ENCODE peak calls at places on chromosomes 11 and 22, in eight cellular contexts. One of them, this sample, is unnamed.

GRCh38 chr22:36358533-36359171 is 29.1 kb downstream of the MYH9 start:
- DNase-seq in bronchial epithelial cell: no peak
- DNase-seq in tibial nerve: no peak
- DNase-seq in stomach: no peak
- DNase-seq in astrocyte of the spinal cord: no peak
- DNase-seq in spleen: no peak
- DNase-seq in neural crest cell: no peak
- DNase-seq in brain microvascular endothelial cell: no peak
- DNase-seq in this sample: no peak

GRCh38 chr11:1640076-1640946 is 10.7 kb downstream of the KRTAP5-5 start:
- DNase-seq in tibial nerve: no peak
- DNase-seq in neural crest cell: peak
- DNase-seq in brain microvascular endothelial cell: no peak
- DNase-seq in stomach: peak
- DNase-seq in bronchial epithelial cell: no peak
- DNase-seq in spleen: peak
- DNase-seq in astrocyte of the spinal cord: no peak
- DNase-seq in this sample: no peak

GRCh38 chr11:73299751-73300150 is 8.3 kb upstream of the ARHGEF17 start:
- DNase-seq in brain microvascular endothelial cell: no peak
- DNase-seq in spleen: no peak
- DNase-seq in stomach: no peak
- DNase-seq in bronchial epithelial cell: no peak
- DNase-seq in neural crest cell: no peak
- DNase-seq in tibial nerve: no peak
- DNase-seq in astrocyte of the spinal cord: no peak
- DNase-seq in this sample: no peak

GRCh38 chr11:45210846-45211245 is 64.4 kb downstream of the PRDM11 start:
- DNase-seq in stomach: no peak
- DNase-seq in neural crest cell: no peak
- DNase-seq in spleen: no peak
- DNase-seq in tibial nerve: no peak
- DNase-seq in astrocyte of the spinal cord: no peak
- DNase-seq in bronchial epithelial cell: no peak
- DNase-seq in brain microvascular endothelial cell: no peak
- DNase-seq in this sample: no peak

GRCh38 chr11:9565822-9566560 is 7.5 kb upstream of the WEE1 start:
- DNase-seq in bronchial epithelial cell: peak
- DNase-seq in brain microvascular endothelial cell: peak
- DNase-seq in stomach: peak
- DNase-seq in tibial nerve: no peak
- DNase-seq in astrocyte of the spinal cord: peak
- DNase-seq in spleen: no peak
- DNase-seq in neural crest cell: no peak
- DNase-seq in this sample: no peak

GRCh38 chr11:96324912-96325311 is 18.1 kb downstream of the MAML2 start:
- DNase-seq in tibial nerve: no peak
- DNase-seq in neural crest cell: no peak
- DNase-seq in bronchial epithelial cell: peak
- DNase-seq in stomach: no peak
- DNase-seq in spleen: no peak
- DNase-seq in astrocyte of the spinal cord: peak
- DNase-seq in brain microvascular endothelial cell: peak
- DNase-seq in this sample: no peak

GRCh38 chr22:23238707-23239106 is 58.4 kb downstream of the BCR start:
- DNase-seq in tibial nerve: no peak
- DNase-seq in astrocyte of the spinal cord: no peak
- DNase-seq in brain microvascular endothelial cell: no peak
- DNase-seq in stomach: no peak
- DNase-seq in neural crest cell: no peak
- DNase-seq in spleen: no peak
- DNase-seq in bronchial epithelial cell: no peak
- DNase-seq in this sample: no peak

GRCh38 chr11:34165121-34165520 is 59.7 kb downstream of the NAT10 start:
- DNase-seq in astrocyte of the spinal cord: no peak
- DNase-seq in spleen: no peak
- DNase-seq in bronchial epithelial cell: no peak
- DNase-seq in stomach: no peak
- DNase-seq in tibial nerve: no peak
- DNase-seq in neural crest cell: no peak
- DNase-seq in brain microvascular endothelial cell: no peak
- DNase-seq in this sample: no peak

GRCh38 chr11:504053-504993 is 2.7 kb downstream of the RNH1 start:
- DNase-seq in tibial nerve: no peak
- DNase-seq in bronchial epithelial cell: peak
- DNase-seq in spleen: peak
- DNase-seq in neural crest cell: no peak
- DNase-seq in stomach: peak
- DNase-seq in brain microvascular endothelial cell: no peak
- DNase-seq in astrocyte of the spinal cord: peak
- DNase-seq in this sample: no peak

GRCh38 chr22:44438056-44438455 is 60.0 kb downstream of the RTL6 start:
- DNase-seq in tibial nerve: no peak
- DNase-seq in brain microvascular endothelial cell: no peak
- DNase-seq in spleen: no peak
- DNase-seq in astrocyte of the spinal cord: no peak
- DNase-seq in stomach: no peak
- DNase-seq in neural crest cell: no peak
- DNase-seq in bronchial epithelial cell: no peak
- DNase-seq in this sample: no peak

GRCh38 chr22:20167643-20168322 is 16.9 kb upstream of the CCDC188 start:
- DNase-seq in bronchial epithelial cell: no peak
- DNase-seq in brain microvascular endothelial cell: no peak
- DNase-seq in spleen: no peak
- DNase-seq in tibial nerve: no peak
- DNase-seq in neural crest cell: no peak
- DNase-seq in astrocyte of the spinal cord: no peak
- DNase-seq in stomach: no peak
- DNase-seq in this sample: no peak

GRCh38 chr22:20170170-20170569 is 19.3 kb upstream of the CCDC188 start:
- DNase-seq in tibial nerve: no peak
- DNase-seq in neural crest cell: no peak
- DNase-seq in stomach: no peak
- DNase-seq in brain microvascular endothelial cell: no peak
- DNase-seq in spleen: no peak
- DNase-seq in bronchial epithelial cell: no peak
- DNase-seq in astrocyte of the spinal cord: no peak
- DNase-seq in this sample: no peak

GRCh38 chr22:20166703-20167102 is 15.8 kb upstream of the CCDC188 start:
- DNase-seq in neural crest cell: no peak
- DNase-seq in astrocyte of the spinal cord: no peak
- DNase-seq in spleen: no peak
- DNase-seq in brain microvascular endothelial cell: no peak
- DNase-seq in tibial nerve: no peak
- DNase-seq in bronchial epithelial cell: no peak
- DNase-seq in stomach: no peak
- DNase-seq in this sample: no peak

GRCh38 chr22:20171288-20172037 is 20.6 kb upstream of the CCDC188 start:
- DNase-seq in stomach: no peak
- DNase-seq in spleen: no peak
- DNase-seq in astrocyte of the spinal cord: no peak
- DNase-seq in brain microvascular endothelial cell: no peak
- DNase-seq in tibial nerve: no peak
- DNase-seq in neural crest cell: no peak
- DNase-seq in bronchial epithelial cell: no peak
- DNase-seq in this sample: no peak

DNA sequence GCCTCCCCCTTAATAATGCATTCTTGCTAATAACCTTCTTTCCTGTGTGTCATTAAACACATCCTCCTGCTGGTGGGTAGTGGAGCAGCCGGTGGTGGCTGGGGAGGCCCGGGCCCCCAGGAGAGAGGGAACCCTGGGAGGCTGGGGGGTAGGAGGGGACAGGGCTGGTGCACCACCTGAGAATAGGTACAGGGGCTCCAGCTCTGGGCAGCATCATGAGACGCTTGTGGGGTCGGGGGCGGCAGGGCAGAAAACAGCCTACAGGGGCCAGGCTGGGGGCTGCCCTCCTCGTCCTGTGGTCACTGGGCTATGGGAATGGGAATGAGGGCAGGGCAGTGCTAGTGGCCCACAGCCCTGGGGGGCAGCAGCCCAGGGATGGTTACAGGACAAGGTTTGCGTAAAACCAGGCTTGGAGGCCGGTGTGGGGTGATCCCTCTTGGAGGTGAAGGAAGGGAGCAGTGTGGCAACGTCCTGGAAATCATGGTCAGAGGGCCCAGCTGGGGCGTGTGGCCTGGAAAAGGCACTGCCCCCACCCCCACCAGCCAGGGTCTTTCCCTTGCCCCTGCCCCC is 18.5 kb upstream of the CCDC188 start:
- DNase-seq in spleen: no peak
- DNase-seq in bronchial epithelial cell: no peak
- DNase-seq in astrocyte of the spinal cord: no peak
- DNase-seq in brain microvascular endothelial cell: no peak
- DNase-seq in neural crest cell: no peak
- DNase-seq in tibial nerve: no peak
- DNase-seq in stomach: no peak
- DNase-seq in this sample: no peak
- TF ChIP-seq CTCF in spleen: no peak
- TF ChIP-seq CTCF in bronchial epithelial cell: no peak
- TF ChIP-seq CTCF in astrocyte of the spinal cord: no peak
- TF ChIP-seq CTCF in brain microvascular endothelial cell: peak
- TF ChIP-seq CTCF in neural crest cell: no peak
- TF ChIP-seq CTCF in tibial nerve: no peak
- TF ChIP-seq CTCF in stomach: no peak
- TF ChIP-seq CTCF in this sample: no peak

DNA sequence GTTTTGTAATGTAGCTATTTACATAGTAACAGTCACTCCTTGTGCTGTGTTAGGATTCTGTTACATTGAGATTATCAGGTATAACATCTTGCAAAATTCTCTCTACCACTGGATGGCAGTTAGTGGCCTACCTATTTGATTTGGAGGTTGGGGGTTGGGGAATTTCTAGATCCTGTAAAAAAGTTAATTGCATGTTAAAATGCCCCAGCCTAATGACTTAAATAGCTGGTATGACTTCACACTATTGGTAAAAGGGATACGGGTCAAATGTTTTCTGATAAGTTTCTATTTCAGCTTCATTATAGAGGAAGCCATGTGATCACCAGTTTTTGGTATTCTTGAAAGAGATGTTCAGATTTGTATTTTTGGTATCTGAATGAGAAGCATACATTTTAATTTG is 2.8 kb downstream of the GRK3 start:
- DNase-seq in bronchial epithelial cell: peak
- DNase-seq in astrocyte of the spinal cord: no peak
- DNase-seq in brain microvascular endothelial cell: no peak
- DNase-seq in neural crest cell: no peak
- DNase-seq in spleen: no peak
- DNase-seq in stomach: no peak
- DNase-seq in tibial nerve: no peak
- DNase-seq in this sample: no peak
- TF ChIP-seq CTCF in bronchial epithelial cell: peak
- TF ChIP-seq CTCF in astrocyte of the spinal cord: no peak
- TF ChIP-seq CTCF in brain microvascular endothelial cell: no peak
- TF ChIP-seq CTCF in neural crest cell: no peak
- TF ChIP-seq CTCF in spleen: no peak
- TF ChIP-seq CTCF in stomach: no peak
- TF ChIP-seq CTCF in tibial nerve: no peak
- TF ChIP-seq CTCF in this sample: no peak

GRCh38 chr11:7547687-7548086 is 33.9 kb downstream of the PPFIBP2 start:
- DNase-seq in neural crest cell: no peak
- DNase-seq in stomach: no peak
- DNase-seq in astrocyte of the spinal cord: no peak
- DNase-seq in brain microvascular endothelial cell: no peak
- DNase-seq in spleen: no peak
- DNase-seq in tibial nerve: no peak
- DNase-seq in bronchial epithelial cell: no peak
- DNase-seq in this sample: no peak

GRCh38 chr11:7546324-7546791 is 32.6 kb downstream of the PPFIBP2 start:
- DNase-seq in brain microvascular endothelial cell: no peak
- DNase-seq in bronchial epithelial cell: peak
- DNase-seq in spleen: no peak
- DNase-seq in astrocyte of the spinal cord: no peak
- DNase-seq in neural crest cell: no peak
- DNase-seq in stomach: no peak
- DNase-seq in tibial nerve: no peak
- DNase-seq in this sample: no peak

GRCh38 chr11:7547091-7547490 is 33.3 kb downstream of the PPFIBP2 start:
- DNase-seq in brain microvascular endothelial cell: no peak
- DNase-seq in astrocyte of the spinal cord: no peak
- DNase-seq in spleen: no peak
- DNase-seq in tibial nerve: no peak
- DNase-seq in neural crest cell: no peak
- DNase-seq in bronchial epithelial cell: no peak
- DNase-seq in stomach: no peak
- DNase-seq in this sample: no peak

GRCh38 chr11:7549681-7550080 is 35.9 kb downstream of the PPFIBP2 start:
- DNase-seq in stomach: no peak
- DNase-seq in tibial nerve: no peak
- DNase-seq in brain microvascular endothelial cell: no peak
- DNase-seq in neural crest cell: no peak
- DNase-seq in bronchial epithelial cell: no peak
- DNase-seq in spleen: no peak
- DNase-seq in astrocyte of the spinal cord: no peak
- DNase-seq in this sample: no peak

DNA sequence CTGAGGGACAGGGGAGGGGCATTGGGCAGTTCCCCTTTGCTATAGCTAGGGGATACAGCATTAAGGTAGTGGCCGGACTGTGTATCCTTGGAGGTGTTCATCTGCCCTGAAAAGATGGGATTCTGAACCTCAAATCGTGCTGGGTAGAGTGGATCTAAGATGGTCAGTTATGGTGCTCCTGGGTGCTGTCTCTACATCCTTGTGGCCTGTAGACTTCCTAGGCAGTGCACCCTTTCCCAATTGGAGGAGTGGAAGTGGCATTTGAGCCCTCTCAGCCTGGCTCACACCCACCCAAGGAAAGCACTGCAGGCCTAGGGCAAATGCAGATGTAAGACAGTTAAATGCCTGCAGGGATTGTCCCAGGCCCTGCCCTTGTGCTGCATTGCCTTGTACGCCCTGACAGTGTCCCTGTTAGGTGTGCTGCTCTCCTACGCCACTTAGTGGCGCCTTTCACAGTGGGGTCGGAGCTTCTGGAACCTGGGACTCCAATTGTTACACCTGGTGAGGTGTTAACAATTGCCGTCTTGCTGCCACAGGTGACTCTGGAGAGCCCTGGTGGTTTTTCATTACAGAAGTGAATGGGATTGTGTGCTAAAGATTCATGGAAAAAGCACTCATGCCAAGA is 35.0 kb downstream of the PPFIBP2 start:
- DNase-seq in neural crest cell: no peak
- DNase-seq in astrocyte of the spinal cord: no peak
- DNase-seq in spleen: no peak
- DNase-seq in stomach: peak
- DNase-seq in tibial nerve: no peak
- DNase-seq in bronchial epithelial cell: no peak
- DNase-seq in brain microvascular endothelial cell: no peak
- DNase-seq in this sample: no peak
- TF ChIP-seq CTCF in neural crest cell: peak
- TF ChIP-seq CTCF in astrocyte of the spinal cord: peak
- TF ChIP-seq CTCF in spleen: no peak
- TF ChIP-seq CTCF in stomach: no peak
- TF ChIP-seq CTCF in tibial nerve: no peak
- TF ChIP-seq CTCF in bronchial epithelial cell: peak
- TF ChIP-seq CTCF in brain microvascular endothelial cell: peak
- TF ChIP-seq CTCF in this sample: no peak

DNA sequence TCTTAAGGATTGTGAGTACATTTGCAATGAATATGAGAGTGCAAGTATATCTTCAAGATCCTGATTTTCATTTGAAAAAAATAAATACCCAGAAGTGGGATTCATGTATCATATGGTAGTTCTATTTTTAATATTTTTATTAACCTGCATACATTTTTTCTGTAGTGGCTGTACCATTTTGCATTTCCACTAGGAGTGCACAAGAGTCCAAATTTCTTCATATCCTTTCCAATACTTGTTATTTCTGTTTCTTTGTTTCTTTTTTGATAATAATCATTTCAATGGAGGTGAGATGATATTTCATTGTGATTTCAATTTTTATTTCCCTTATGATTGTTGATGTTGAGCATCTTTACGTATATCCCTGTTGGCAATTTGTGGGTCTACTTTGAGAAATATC is 759.8 kb upstream of the CNTN5 start:
- DNase-seq in neural crest cell: no peak
- DNase-seq in stomach: no peak
- DNase-seq in tibial nerve: no peak
- DNase-seq in spleen: no peak
- DNase-seq in astrocyte of the spinal cord: no peak
- DNase-seq in brain microvascular endothelial cell: no peak
- DNase-seq in bronchial epithelial cell: peak
- DNase-seq in this sample: no peak
- TF ChIP-seq CTCF in neural crest cell: peak
- TF ChIP-seq CTCF in stomach: no peak
- TF ChIP-seq CTCF in tibial nerve: no peak
- TF ChIP-seq CTCF in spleen: no peak
- TF ChIP-seq CTCF in astrocyte of the spinal cord: peak
- TF ChIP-seq CTCF in brain microvascular endothelial cell: no peak
- TF ChIP-seq CTCF in bronchial epithelial cell: no peak
- TF ChIP-seq CTCF in this sample: peak